ENCODE peak calls at places on chromosomes 12 and 14, in seven cellular contexts. C, R, I, Q, K, G and U are unnamed samples.

GRCh38 chr12:89016970-89017778 is 335.1 kb downstream of the DUSP6 start:
- DNase-seq in K (peak), I (peak), Q (no peak), R (peak), C (peak), G (no peak), U (no peak)

GRCh38 chr12:4224211-4224878 is 49.2 kb upstream of the CCND2 start:
- DNase-seq in I (no peak), G (no peak), R (no peak), Q (no peak), C (no peak), K (no peak), U (no peak)

GRCh38 chr14:65168840-65169239 is 66.5 kb upstream of the MAX start:
- DNase-seq in I (no peak), G (no peak), R (no peak), Q (no peak), C (no peak), K (no peak), U (no peak)

GRCh38 chr14:23984891-23985607 is 3.7 kb upstream of the DHRS4L2 start:
- DNase-seq in I (no peak), G (no peak), C (no peak), R (peak), K (no peak), Q (no peak), U (no peak)

GRCh38 chr14:55712505-55712904 is 132.5 kb downstream of the KTN1 start:
- DNase-seq in R (no peak), K (no peak), G (no peak), C (no peak), I (no peak), Q (no peak), U (no peak)

GRCh38 chr14:52922656-52923055 is 28.2 kb downstream of the FERMT2 start:
- DNase-seq in Q (no peak), I (no peak), G (no peak), K (no peak), R (no peak), C (no peak), U (no peak)

GRCh38 chr14:100858838-100859220 is 32.9 kb downstream of the MEG3 start:
- DNase-seq in G (no peak), R (no peak), K (no peak), C (no peak), I (peak), Q (no peak), U (no peak)

GRCh38 chr12:112938751-112939150 is 477 bp downstream of the OAS3 start:
- DNase-seq in C (no peak), Q (no peak), I (no peak), K (no peak), R (no peak), G (no peak), U (no peak)

GRCh38 chr14:92729632-92730358 is 18.6 kb downstream of the LGMN start:
- DNase-seq in K (no peak), C (no peak), G (no peak), Q (no peak), R (no peak), I (no peak), U (no peak)

GRCh38 chr14:59356298-59356697 is 108.9 kb downstream of the GPR135 start:
- DNase-seq in K (no peak), G (no peak), I (no peak), Q (no peak), R (no peak), C (no peak), U (peak)

GRCh38 chr12:132700212-132700913 is 10.3 kb upstream of the PGAM5 start:
- DNase-seq in K (no peak), C (no peak), I (no peak), Q (no peak), R (peak), G (peak), U (no peak)

GRCh38 chr14:67480011-67480410 is 8.5 kb downstream of the TMEM229B start:
- DNase-seq in K (peak), G (no peak), R (no peak), Q (no peak), C (no peak), I (peak), U (no peak)
- TF ChIP-seq TAF1 in K (no peak), G (no peak), R (no peak), Q (no peak), C (no peak), I (no peak), U (no peak)

GRCh38 chr12:114480309-114481199 is 74.6 kb upstream of the TBX5 start:
- DNase-seq in Q (no peak), G (no peak), K (no peak), R (no peak), C (no peak), I (no peak), U (no peak)
- TF ChIP-seq TAF1 in Q (no peak), G (no peak), K (no peak), R (no peak), C (no peak), I (no peak), U (no peak)

GRCh38 chr12:12098689-12099010 is 27.9 kb downstream of the BCL2L14 start:
- DNase-seq in K (no peak), C (no peak), R (no peak), Q (no peak), I (no peak), G (no peak), U (no peak)

GRCh38 chr12:12097821-12098688 is 27.3 kb downstream of the BCL2L14 start:
- DNase-seq in R (no peak), G (no peak), I (no peak), C (no peak), K (no peak), Q (no peak), U (no peak)

GRCh38 chr12:12091977-12092663 is 21.4 kb downstream of the BCL2L14 start:
- DNase-seq in C (no peak), K (no peak), Q (no peak), I (peak), G (no peak), R (peak), U (no peak)

GRCh38 chr12:12094481-12094880 is 23.7 kb downstream of the BCL2L14 start:
- DNase-seq in G (no peak), K (no peak), C (no peak), R (no peak), Q (no peak), I (no peak), U (no peak)

DNA sequence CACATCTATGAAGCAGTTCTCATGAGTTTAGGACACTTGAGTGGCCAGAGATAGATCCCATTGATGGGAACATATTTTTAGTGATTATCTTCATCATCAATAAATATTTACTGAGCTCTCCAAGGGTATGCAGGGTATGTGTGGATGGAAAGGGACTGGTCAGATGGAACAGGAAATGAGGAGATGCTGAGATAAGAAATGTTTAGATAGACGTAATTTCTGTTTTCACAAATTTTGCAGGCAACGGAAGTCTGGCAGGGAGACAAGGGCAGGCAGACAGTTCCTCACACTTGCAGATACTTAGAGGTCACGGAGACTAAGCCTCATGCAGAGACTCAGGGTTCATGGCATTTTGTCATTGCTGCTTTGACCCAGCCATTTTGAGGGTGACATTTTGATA is 24.3 kb downstream of the BCL2L14 start:
- DNase-seq in I (peak), C (no peak), G (no peak), R (peak), Q (no peak), K (no peak), U (no peak)
- TF ChIP-seq TAF1 in I (no peak), C (no peak), G (no peak), R (no peak), Q (no peak), K (no peak), U (no peak)

DNA sequence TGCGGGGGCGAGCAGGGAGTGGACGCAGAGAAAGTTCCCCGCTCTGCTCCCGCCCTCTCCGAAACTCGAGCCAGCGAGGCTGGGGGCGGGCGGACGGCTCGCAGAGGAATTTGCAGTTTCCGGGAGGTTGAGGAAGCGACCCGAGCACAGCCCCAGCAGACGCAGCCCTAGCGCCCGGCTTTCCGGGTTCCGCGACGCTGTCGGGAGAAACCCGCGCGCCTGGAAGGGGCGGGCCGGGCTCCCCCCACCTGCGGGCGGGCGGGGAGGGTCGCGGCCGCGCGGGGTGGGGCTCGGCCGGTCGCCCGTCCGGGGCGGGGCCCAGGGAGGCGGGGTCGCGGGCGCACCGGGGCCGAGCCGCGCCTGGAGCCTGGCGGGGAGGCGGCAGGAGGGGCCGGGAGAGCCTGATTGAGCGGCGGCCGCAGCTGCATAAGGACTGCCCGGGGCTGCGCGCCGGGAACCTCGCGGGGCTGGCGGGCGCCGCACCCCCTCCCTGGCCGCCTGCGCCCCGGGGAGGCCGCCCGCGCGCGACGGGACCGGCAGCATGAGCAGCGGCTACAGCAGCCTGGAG is at the start of gene RASSF3:
- DNase-seq in C (peak), I (peak), K (peak), Q (no peak), G (no peak), R (peak), U (peak)
- TF ChIP-seq TAF1 in C (no peak), I (no peak), K (peak), Q (peak), G (peak), R (peak), U (no peak)

DNA sequence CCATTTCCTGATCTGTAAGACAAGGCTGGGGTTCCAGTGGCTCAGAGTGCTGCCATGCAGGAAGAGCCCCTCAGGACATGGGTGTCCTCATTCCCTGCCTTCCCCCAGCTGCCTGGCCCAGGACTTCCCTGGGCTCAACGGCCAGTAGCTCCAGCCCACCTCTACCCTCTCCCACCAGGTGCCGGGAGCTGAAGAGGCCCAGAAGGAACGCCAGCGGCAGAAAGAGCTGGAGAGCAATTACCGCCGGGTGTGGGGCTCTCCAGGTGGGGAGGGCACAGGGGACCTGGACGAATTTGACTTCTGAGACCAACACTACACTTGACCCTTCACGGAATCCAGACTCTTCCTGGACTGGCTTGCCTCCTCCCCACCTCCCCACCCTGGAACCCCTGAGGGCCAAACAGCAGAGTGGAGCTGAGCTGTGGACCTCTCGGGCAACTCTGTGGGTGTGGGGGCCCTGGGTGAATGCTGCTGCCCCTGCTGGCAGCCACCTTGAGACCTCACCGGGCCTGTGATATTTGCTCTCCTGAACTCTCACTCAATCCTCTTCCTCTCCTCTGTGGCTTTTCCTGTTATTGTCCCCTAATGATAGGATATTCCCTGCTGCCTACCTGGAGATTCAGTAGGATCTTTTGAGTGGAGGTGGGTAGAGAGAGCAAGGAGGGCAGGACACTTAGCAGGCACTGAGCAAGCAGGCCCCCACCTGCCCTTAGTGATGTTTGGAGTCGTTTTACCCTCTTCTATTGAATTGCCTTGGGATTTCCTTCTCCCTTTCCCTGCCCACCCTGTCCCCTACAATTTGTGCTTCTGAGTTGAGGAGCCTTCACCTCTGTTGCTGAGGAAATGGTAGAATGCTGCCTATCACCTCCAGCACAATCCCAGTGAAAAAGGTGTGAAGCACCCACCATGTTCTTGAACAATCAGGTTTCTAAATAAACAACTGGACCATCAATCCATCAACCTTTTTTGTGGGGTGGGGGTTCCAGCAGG is 17.6 kb downstream of the AGAP2 start:
- DNase-seq in K (no peak), C (no peak), I (no peak), Q (no peak), R (no peak), G (no peak), U (peak)
- TF ChIP-seq TAF1 in K (no peak), C (no peak), I (no peak), Q (no peak), R (no peak), G (no peak), U (no peak)